ENCODE peak calls at places on chromosomes 11 and 22, in five cellular contexts. U is GM10248; P is activated CD8-positive, alpha-beta memory T cell treated with anti-CD3 and anti-CD28 coated beads for 1 hour; H is activated B cell treated with CpG ODN at 0.5 μM for 24 hours; A is immature natural killer cell. N is an unnamed sample.

GRCh38 chr11:82907376-82907775 is 5.8 kb downstream of the DDIAS start:
- DNase-seq in P (no peak), A (no peak), U (no peak), H (no peak), N (no peak)

GRCh38 chr11:69000831-69001245 is 12.2 kb downstream of the MRGPRF start:
- DNase-seq in U (no peak), A (no peak), P (no peak), H (no peak), N (no peak)

GRCh38 chr11:22666700-22667439 is 459 bp downstream of the GAS2 start:
- DNase-seq in P (no peak), A (no peak), H (no peak), U (peak), N (no peak)

GRCh38 chr22:19598054-19598855 is 74.0 kb upstream of the CLDN5 start:
- DNase-seq in P (no peak), H (no peak), U (no peak), A (no peak), N (no peak)

GRCh38 chr11:11555228-11555627 is 66.6 kb downstream of the GALNT18 start:
- DNase-seq in A (no peak), H (no peak), U (no peak), P (no peak), N (no peak)

GRCh38 chr11:69674267-69674885 is 777 bp downstream of the LTO1 start:
- DNase-seq in H (no peak), U (no peak), A (no peak), P (no peak), N (no peak)

GRCh38 chr22:42283288-42284229 is 13.1 kb upstream of the TCF20 start:
- DNase-seq in U (no peak), H (no peak), P (no peak), A (no peak), N (no peak)

GRCh38 chr22:29146771-29147170 is 58.9 kb upstream of the EMID1 start:
- DNase-seq in H (no peak), A (no peak), U (no peak), P (no peak), N (no peak)

GRCh38 chr11:3164138-3164539 is 971 bp downstream of the OSBPL5 start:
- DNase-seq in P (no peak), U (no peak), A (no peak), H (no peak), N (no peak)

GRCh38 chr11:116193321-116194114 is 579.3 kb downstream of the BUD13 start:
- DNase-seq in H (no peak), U (no peak), A (no peak), P (no peak), N (no peak)

GRCh38 chr11:34609850-34610249 is 11.0 kb upstream of the EHF start:
- DNase-seq in P (no peak), A (no peak), H (no peak), U (no peak), N (no peak)